ENCODE peak calls at places on chromosomes 7 and 10, in nine cellular contexts. N is WERI-Rb-1, L is fibroblast of lung, E is colonic mucosa, S is left lung, U is breast epithelium, Y is endodermal cell, G is cardiac muscle cell, T is HL-60. H is an unnamed sample.

GRCh38 chr7:40199076-40199802 is 64.4 kb downstream of the SUGCT start:
- DNase-seq in N (no peak), L (peak), E (no peak), S (no peak), U (no peak), Y (no peak), G (peak), T (no peak), H (no peak)

GRCh38 chr10:112950714-112951348 is 784 bp downstream of the TCF7L2 start:
- DNase-seq in N (peak), L (peak), E (peak), S (peak), U (no peak), Y (peak), G (peak), T (peak), H (no peak)

GRCh38 chr10:43957267-43958070 is 308.8 kb upstream of the ZNF32 start:
- DNase-seq in N (no peak), L (no peak), E (no peak), S (no peak), U (no peak), Y (peak), G (no peak), T (no peak), H (no peak)

GRCh38 chr7:70634610-70635068 is 497.3 kb upstream of the GALNT17 start:
- DNase-seq in N (no peak), L (peak), E (no peak), S (no peak), U (no peak), Y (peak), G (peak), T (no peak), H (peak)

GRCh38 chr7:29989257-29989995 is at the start of gene SCRN1:
- DNase-seq in N (peak), L (no peak), E (peak), S (peak), U (no peak), Y (peak), G (no peak), T (peak), H (no peak)

GRCh38 chr7:85287126-85287825 is 100.4 kb upstream of the SEMA3D start:
- DNase-seq in N (no peak), L (peak), E (no peak), S (no peak), U (no peak), Y (no peak), G (peak), T (no peak), H (peak)

GRCh38 chr10:91796332-91797076 is 1.7 kb upstream of the TNKS2 start:
- DNase-seq in N (peak), L (no peak), E (peak), S (peak), U (no peak), Y (peak), G (peak), T (peak), H (no peak)

GRCh38 chr10:70341016-70341415 is 41.4 kb downstream of the LRRC20 start:
- DNase-seq in N (no peak), L (no peak), E (no peak), S (no peak), U (no peak), Y (no peak), G (no peak), T (peak), H (no peak)

GRCh38 chr10:75238182-75239180 is 2.7 kb upstream of the COMTD1 start:
- DNase-seq in N (no peak), L (no peak), E (no peak), S (no peak), U (no peak), Y (peak), G (no peak), T (peak), H (no peak)

GRCh38 chr7:130387628-130388403 is 7.5 kb downstream of the CPA1 start:
- DNase-seq in N (no peak), L (peak), E (no peak), S (no peak), U (no peak), Y (no peak), G (peak), T (no peak), H (no peak)

GRCh38 chr7:2710901-2711551 is 23.0 kb downstream of the AMZ1 start:
- DNase-seq in N (no peak), L (no peak), E (no peak), S (no peak), U (no peak), Y (peak), G (no peak), T (peak), H (no peak)

GRCh38 chr10:73889014-73889413 is 14.7 kb upstream of the CAMK2G start:
- DNase-seq in N (no peak), L (peak), E (peak), S (peak), U (no peak), Y (peak), G (peak), T (peak), H (no peak)

GRCh38 chr10:111921821-111922220 is 261.7 kb downstream of the GPAM start:
- DNase-seq in N (no peak), L (no peak), E (no peak), S (no peak), U (no peak), Y (no peak), G (no peak), T (no peak), H (no peak)

GRCh38 chr10:8233049-8233448 is 178.6 kb downstream of the GATA3 start:
- DNase-seq in N (no peak), L (no peak), E (no peak), S (no peak), U (no peak), Y (no peak), G (no peak), T (no peak), H (no peak)

GRCh38 chr10:80541144-80541750 is 3.5 kb downstream of the SH2D4B start:
- DNase-seq in N (no peak), L (no peak), E (peak), S (no peak), U (no peak), Y (no peak), G (peak), T (no peak), H (no peak)

GRCh38 chr7:134315679-134316538 is 821 bp downstream of the SLC35B4 start:
- DNase-seq in N (no peak), L (peak), E (no peak), S (no peak), U (no peak), Y (no peak), G (peak), T (peak), H (no peak)

GRCh38 chr10:87878664-87879459 is 15.4 kb downstream of the PTEN start:
- DNase-seq in N (no peak), L (no peak), E (no peak), S (no peak), U (no peak), Y (no peak), G (peak), T (no peak), H (no peak)

GRCh38 chr10:4059471-4060138 is 274.6 kb upstream of the KLF6 start:
- DNase-seq in N (no peak), L (no peak), E (no peak), S (no peak), U (no peak), Y (no peak), G (no peak), T (no peak), H (no peak)

GRCh38 chr10:6838118-6838517 is 258.0 kb upstream of the PRKCQ start:
- DNase-seq in N (no peak), L (no peak), E (no peak), S (no peak), U (no peak), Y (peak), G (no peak), T (peak), H (no peak)
- TF ChIP-seq CTCF in N (no peak), L (no peak), E (no peak), S (no peak), U (no peak), Y (peak), G (no peak), T (peak), H (peak)

DNA sequence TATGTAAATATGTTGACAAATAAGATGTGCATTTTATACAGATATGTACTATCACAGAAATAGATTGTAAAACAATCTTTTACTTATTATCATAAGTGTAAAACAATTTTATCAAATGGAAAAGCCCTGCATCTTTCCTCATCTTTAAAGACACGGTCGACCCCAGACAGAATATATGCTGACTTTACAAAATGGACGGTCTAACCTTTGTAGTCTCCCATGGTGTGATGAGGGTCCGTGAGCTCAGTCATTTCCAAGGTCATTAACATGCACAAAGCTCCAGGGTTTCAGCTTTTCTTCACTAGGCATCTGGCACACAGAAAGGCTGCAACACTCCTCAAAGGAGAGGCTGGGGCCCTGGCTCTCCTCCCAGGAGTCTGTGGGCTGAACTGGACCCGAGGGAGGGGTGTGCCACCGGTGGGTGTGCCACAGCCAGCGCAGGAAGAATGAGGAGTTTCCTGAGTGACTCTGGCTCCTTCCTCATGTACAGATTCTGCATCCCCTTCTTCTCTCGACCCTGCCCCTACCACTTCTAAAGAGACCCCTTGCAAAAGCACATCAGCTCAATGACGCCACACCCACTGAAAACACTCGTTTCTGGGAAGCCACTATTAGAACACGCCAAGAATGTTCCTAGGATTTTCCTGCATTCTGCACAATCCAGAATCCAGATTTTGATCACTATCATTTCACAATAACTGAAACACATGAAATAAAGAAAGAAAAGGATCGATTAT is 26.2 kb upstream of the ABLIM1 start:
- DNase-seq in N (no peak), L (peak), E (peak), S (peak), U (no peak), Y (no peak), G (peak), T (no peak), H (no peak)
- H3K4me3 ChIP-seq in N (no peak), L (peak), E (peak), S (peak), U (peak), Y (no peak), G (no peak), T (no peak), H (peak)

DNA sequence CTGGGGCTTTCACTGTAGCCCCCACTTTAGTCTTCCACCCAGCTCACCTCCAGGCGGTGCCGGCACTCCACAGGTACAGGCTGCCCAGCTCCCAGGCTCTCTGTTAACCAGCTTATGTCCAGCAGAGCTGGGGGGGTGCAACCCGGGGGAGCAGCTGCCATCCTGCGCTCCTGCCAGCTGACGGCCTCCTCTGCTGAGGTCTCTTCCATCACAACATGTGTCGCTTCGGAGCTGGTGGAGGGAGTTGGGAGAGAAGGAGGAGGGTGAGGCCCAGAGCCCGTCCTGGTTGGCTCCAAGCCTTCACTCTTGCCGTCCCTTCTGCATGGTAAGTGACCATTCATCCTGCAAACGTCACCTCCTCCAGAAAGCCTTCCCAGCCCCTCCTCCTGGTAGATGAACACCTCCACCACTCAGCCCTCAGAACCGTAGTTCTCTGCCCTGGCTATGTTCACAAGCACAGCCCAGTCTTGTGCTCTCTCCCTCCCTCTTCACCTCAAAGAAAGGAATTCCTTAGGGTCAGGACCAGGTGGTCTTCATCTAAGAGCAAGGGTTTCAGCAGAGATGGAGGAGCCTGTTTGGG is 1.6 kb downstream of the POLM start:
- DNase-seq in N (peak), L (no peak), E (no peak), S (no peak), U (no peak), Y (no peak), G (no peak), T (no peak), H (no peak)
- TF ChIP-seq CTCF in N (peak), L (no peak), E (no peak), S (no peak), U (no peak), Y (no peak), G (no peak), T (no peak), H (no peak)

DNA sequence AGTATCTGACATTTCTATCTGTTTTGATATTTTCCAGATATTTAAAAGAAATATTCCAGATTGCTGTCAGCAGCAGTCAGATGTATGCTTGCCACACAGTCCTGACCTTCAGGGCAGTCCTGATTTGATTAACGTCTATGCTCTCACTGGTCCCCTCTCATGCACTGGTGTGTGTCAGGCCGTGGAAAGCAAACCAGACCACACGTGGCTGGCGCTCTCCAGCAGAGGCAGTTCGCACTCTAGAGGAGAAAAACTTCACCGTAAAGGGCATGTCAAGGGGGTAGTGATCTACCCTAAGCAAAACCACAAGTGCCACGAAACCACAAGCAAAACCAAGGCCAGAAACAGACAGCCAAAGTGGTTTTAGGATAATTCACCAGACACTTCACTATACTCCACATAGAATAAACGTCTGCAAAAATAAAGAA is 26.5 kb downstream of the PARP12 start:
- DNase-seq in N (no peak), L (peak), E (no peak), S (no peak), U (no peak), Y (no peak), G (no peak), T (peak), H (no peak)
- H3K4me3 ChIP-seq in N (no peak), L (no peak), E (no peak), S (no peak), U (no peak), Y (no peak), G (no peak), T (no peak), H (no peak)

GRCh38 chr10:133180915-133181639 is 21.1 kb downstream of the KNDC1 start:
- DNase-seq in N (no peak), L (no peak), E (no peak), S (no peak), U (no peak), Y (no peak), G (no peak), T (no peak), H (no peak)
- TF ChIP-seq CTCF in N (no peak), L (no peak), E (no peak), S (no peak), U (no peak), Y (no peak), G (no peak), T (no peak), H (no peak)

GRCh38 chr10:62268027-62268398 is 631 bp downstream of the RTKN2 start:
- DNase-seq in N (peak), L (no peak), E (peak), S (no peak), U (no peak), Y (no peak), G (no peak), T (no peak), H (no peak)
- H3K4me3 ChIP-seq in N (peak), L (peak), E (peak), S (peak), U (peak), Y (peak), G (peak), T (peak), H (peak)